ENCODE peak calls at places on chromosomes 2 and 18, in ten cellular contexts. V is SHP77; F is NCI-H1436; Z is A549; S is activated effector memory CD4-positive, alpha-beta T cell treated with anti-CD3 and anti-CD28 coated beads, Interleukin-2, amount 50 U/mL, for 16 hours; R is left ventricle myocardium inferior; T is ovary; C is brain pericyte; B is anterior cingulate cortex; U is hepatocyte. P is an unnamed sample.

GRCh38 chr2:48530033-48530804 is at the start of gene STON1:
- DNase-seq in V (no peak), F (peak), Z (peak), S (peak), R (peak), T (peak), C (no peak), B (no peak), U (peak), P (no peak)

GRCh38 chr2:120423167-120423943 is 77.4 kb downstream of the INHBB start:
- DNase-seq in V (no peak), F (no peak), Z (peak), S (no peak), R (no peak), T (peak), C (no peak), B (no peak), U (no peak), P (no peak)

GRCh38 chr2:120844098-120844738 is 108.5 kb downstream of the GLI2 start:
- DNase-seq in V (no peak), F (no peak), Z (no peak), S (no peak), R (no peak), T (no peak), C (no peak), B (no peak), U (no peak), P (peak)

GRCh38 chr2:239249781-239250180 is 151.0 kb downstream of the HDAC4 start:
- DNase-seq in V (peak), F (no peak), Z (no peak), S (no peak), R (peak), T (peak), C (no peak), B (no peak), U (no peak), P (no peak)

GRCh38 chr2:16664052-16664731 is 1.4 kb downstream of the CYRIA start:
- DNase-seq in V (no peak), F (no peak), Z (peak), S (no peak), R (no peak), T (peak), C (peak), B (no peak), U (peak), P (peak)

GRCh38 chr18:7940976-7941375 is 373.9 kb downstream of the PTPRM start:
- DNase-seq in V (peak), F (no peak), Z (no peak), S (no peak), R (no peak), T (no peak), C (no peak), B (no peak), U (no peak), P (no peak)

GRCh38 chr2:144437636-144438035 is 82.3 kb downstream of the ZEB2 start:
- DNase-seq in V (no peak), F (no peak), Z (no peak), S (no peak), R (no peak), T (no peak), C (no peak), B (no peak), U (no peak), P (no peak)

GRCh38 chr2:192203876-192204275 is 9.1 kb upstream of the TMEFF2 start:
- DNase-seq in V (no peak), F (no peak), Z (no peak), S (no peak), R (no peak), T (no peak), C (no peak), B (no peak), U (no peak), P (no peak)

GRCh38 chr2:109476908-109477441 is 136.8 kb downstream of the SEPTIN10 start:
- DNase-seq in V (no peak), F (no peak), Z (no peak), S (no peak), R (no peak), T (no peak), C (no peak), B (no peak), U (no peak), P (no peak)

GRCh38 chr2:9703701-9704221 is 73.0 kb upstream of the YWHAQ start:
- DNase-seq in V (no peak), F (no peak), Z (peak), S (no peak), R (no peak), T (no peak), C (peak), B (no peak), U (peak), P (no peak)

GRCh38 chr2:199589303-199589702 is 131.6 kb upstream of the SATB2 start:
- DNase-seq in V (no peak), F (peak), Z (no peak), S (no peak), R (no peak), T (no peak), C (no peak), B (no peak), U (no peak), P (no peak)

GRCh38 chr2:56474412-56475158 is 290.8 kb downstream of the CCDC85A start:
- DNase-seq in V (peak), F (peak), Z (peak), S (no peak), R (no peak), T (no peak), C (no peak), B (no peak), U (peak), P (no peak)

GRCh38 chr2:177325554-177325953 is 61.0 kb upstream of the NFE2L2 start:
- DNase-seq in V (no peak), F (no peak), Z (no peak), S (no peak), R (no peak), T (no peak), C (no peak), B (no peak), U (no peak), P (no peak)

GRCh38 chr2:45172993-45173392 is 163.7 kb upstream of the SIX2 start:
- DNase-seq in V (no peak), F (no peak), Z (no peak), S (no peak), R (no peak), T (no peak), C (no peak), B (no peak), U (no peak), P (no peak)

GRCh38 chr2:43133336-43133707 is 93.1 kb downstream of the ZFP36L2 start:
- DNase-seq in V (no peak), F (no peak), Z (no peak), S (peak), R (no peak), T (no peak), C (no peak), B (no peak), U (no peak), P (no peak)

GRCh38 chr2:54457326-54458023 is 1.3 kb downstream of the SPTBN1 start:
- DNase-seq in V (peak), F (peak), Z (peak), S (no peak), R (peak), T (peak), C (no peak), B (no peak), U (peak), P (peak)

GRCh38 chr2:217901826-217902225 is 101.0 kb downstream of the TNS1 start:
- DNase-seq in V (no peak), F (no peak), Z (peak), S (no peak), R (peak), T (peak), C (no peak), B (no peak), U (peak), P (peak)

GRCh38 chr18:62521588-62521987 is 1.2 kb upstream of the ZCCHC2 start:
- DNase-seq in V (no peak), F (no peak), Z (no peak), S (no peak), R (no peak), T (no peak), C (no peak), B (no peak), U (no peak), P (no peak)

GRCh38 chr2:121038831-121039230 is 246.2 kb downstream of the TFCP2L1 start:
- DNase-seq in V (peak), F (no peak), Z (peak), S (no peak), R (no peak), T (no peak), C (no peak), B (no peak), U (no peak), P (peak)

GRCh38 chr2:157751462-157752058 is 122.9 kb upstream of the ACVR1C start:
- DNase-seq in V (no peak), F (no peak), Z (peak), S (peak), R (no peak), T (no peak), C (peak), B (no peak), U (no peak), P (no peak)

GRCh38 chr2:58762176-58762781 is 521.2 kb upstream of the FANCL start:
- DNase-seq in V (peak), F (peak), Z (peak), S (no peak), R (peak), T (no peak), C (peak), B (no peak), U (peak), P (peak)

GRCh38 chr18:70420151-70420898 is 131.5 kb downstream of the SOCS6 start:
- DNase-seq in V (no peak), F (no peak), Z (peak), S (no peak), R (no peak), T (no peak), C (no peak), B (no peak), U (no peak), P (no peak)

GRCh38 chr2:211867845-211868361 is 670.7 kb downstream of the ERBB4 start:
- DNase-seq in V (no peak), F (no peak), Z (no peak), S (no peak), R (no peak), T (no peak), C (peak), B (no peak), U (no peak), P (no peak)

GRCh38 chr18:12744103-12744502 is 41.3 kb downstream of the PSMG2 start:
- DNase-seq in V (no peak), F (peak), Z (peak), S (no peak), R (no peak), T (no peak), C (peak), B (no peak), U (peak), P (no peak)

GRCh38 chr2:130823886-130824491 is 12.7 kb upstream of the ARHGEF4 start:
- DNase-seq in V (no peak), F (no peak), Z (no peak), S (no peak), R (no peak), T (no peak), C (no peak), B (no peak), U (no peak), P (no peak)

GRCh38 chr2:234483568-234484251 is 13.2 kb downstream of the ARL4C start:
- DNase-seq in V (no peak), F (no peak), Z (peak), S (peak), R (no peak), T (no peak), C (no peak), B (no peak), U (no peak), P (peak)

GRCh38 chr18:66792466-66792865 is 188.6 kb upstream of the CDH19 start:
- DNase-seq in V (no peak), F (no peak), Z (no peak), S (no peak), R (no peak), T (no peak), C (no peak), B (no peak), U (no peak), P (no peak)

GRCh38 chr2:9205963-9206948 is at the start of gene ASAP2:
- DNase-seq in V (peak), F (peak), Z (peak), S (peak), R (peak), T (peak), C (no peak), B (no peak), U (peak), P (peak)

P was measured in adrenal gland.